ENCODE peak calls at places on chromosomes 4 and X, in five cellular contexts. B is astrocyte, L is ACHN, Z is frontal cortex, J is progenitor cell of endocrine pancreas. P is an unnamed sample.
A peak's percentile ranks its signal among the peaks of the same experiment; 100 is the strongest.

GRCh38 chrX:65451663-65452062 is 82.9 kb downstream of the LAS1L start:
- DNase-seq in B (no peak), L (peak; percentile 33), J (no peak), Z (no peak), P (peak; percentile 48)

GRCh38 chrX:42176790-42177189 is 253.4 kb upstream of the CASK start:
- DNase-seq in J (no peak), Z (no peak), B (no peak), L (no peak), P (no peak)

GRCh38 chrX:47143894-47144625 is 442 bp downstream of the NDUFB11 start:
- DNase-seq in Z (peak; percentile 51), L (peak; percentile 15), J (no peak), B (peak; percentile 8), P (no peak)

GRCh38 chrX:154596290-154596929 is 11.5 kb downstream of the CTAG1A start:
- DNase-seq in L (peak; percentile 54), B (peak; percentile 93), J (no peak), Z (no peak), P (peak; percentile 8)

GRCh38 chrX:22950278-22951266 is 49.2 kb upstream of the DDX53 start:
- DNase-seq in J (no peak), Z (no peak), L (peak; percentile 82), B (peak; percentile 91), P (peak; percentile 88)

GRCh38 chr4:148056879-148057278 is 325.0 kb downstream of the ARHGAP10 start:
- DNase-seq in Z (no peak), J (no peak), L (peak; percentile 25), B (peak; percentile 72), P (peak; percentile 63)

GRCh38 chr4:25779021-25779420 is 83.8 kb downstream of the SEL1L3 start:
- DNase-seq in J (no peak), L (no peak), B (peak; percentile 18), Z (no peak), P (peak; percentile 32)

GRCh38 chr4:87356832-87357526 is 34.0 kb downstream of the HSD17B11 start:
- DNase-seq in Z (no peak), L (no peak), J (no peak), B (no peak), P (no peak)

GRCh38 chr4:77082886-77083608 is 7.3 kb upstream of the CCNI start:
- DNase-seq in B (no peak), J (no peak), Z (no peak), L (no peak), P (no peak)

GRCh38 chr4:123415977-123416376 is 19.4 kb downstream of the SPRY1 start:
- DNase-seq in L (no peak), J (no peak), B (peak; percentile 76), Z (no peak), P (peak; percentile 48)

GRCh38 chrX:4708970-4709760 is 995.7 kb upstream of the PRKX start:
- DNase-seq in B (no peak), J (peak; percentile 49), L (no peak), Z (no peak), P (no peak)

GRCh38 chr4:25160714-25161598 is 707 bp upstream of the SEPSECS start:
- DNase-seq in B (no peak), Z (no peak), J (no peak), L (no peak), P (no peak)

GRCh38 chrX:86930419-86930818 is 587.2 kb upstream of the KLHL4 start:
- DNase-seq in L (no peak), B (no peak), J (no peak), Z (no peak), P (no peak)

GRCh38 chr4:158538176-158538575 is 16.5 kb downstream of the RXFP1 start:
- DNase-seq in L (no peak), Z (peak; percentile 6), B (peak; percentile 87), J (no peak), P (peak; percentile 60)

GRCh38 chr4:2649604-2650114 is 106.5 kb downstream of the TNIP2 start:
- DNase-seq in Z (no peak), B (no peak), L (no peak), J (no peak), P (no peak)

GRCh38 chr4:3513807-3514206 is 18.4 kb downstream of the LRPAP1 start:
- DNase-seq in B (no peak), L (no peak), Z (no peak), J (no peak), P (no peak)

GRCh38 chr4:47686294-47686872 is 151.5 kb downstream of the CORIN start:
- DNase-seq in Z (no peak), J (peak; percentile 22), B (no peak), L (peak; percentile 37), P (peak; percentile 31)

GRCh38 chr4:25654971-25655963 is at the start of gene SLC34A2:
- DNase-seq in B (no peak), J (peak; percentile 54), L (peak; percentile 50), Z (no peak), P (no peak)

GRCh38 chrX:40418413-40419195 is 162.2 kb upstream of the ATP6AP2 start:
- DNase-seq in B (peak; percentile 19), Z (no peak), L (peak; percentile 3), J (no peak), P (no peak)

GRCh38 chrX:101219116-101219839 is at the start of gene DRP2:
- DNase-seq in B (peak; percentile 52), L (no peak), Z (no peak), J (no peak), P (no peak)

GRCh38 chr4:99670409-99671073 is 12.9 kb upstream of the C4orf54 start:
- DNase-seq in B (no peak), L (no peak), Z (no peak), J (no peak), P (no peak)

GRCh38 chr4:173272987-173273386 is 61.2 kb downstream of the HMGB2 start:
- DNase-seq in L (no peak), J (no peak), B (peak; percentile 53), Z (no peak), P (no peak)

GRCh38 chr4:85925071-85925470 is 434.8 kb downstream of the MAPK10 start:
- DNase-seq in J (no peak), L (no peak), Z (no peak), B (no peak), P (no peak)

GRCh38 chr4:183561905-183562304 is 57.0 kb downstream of the ING2 start:
- DNase-seq in B (no peak), L (no peak), J (no peak), Z (no peak), P (no peak)

GRCh38 chr4:79645942-79646341 is 237.9 kb upstream of the GK2 start:
- DNase-seq in Z (no peak), L (no peak), J (no peak), B (no peak), P (no peak)

GRCh38 chrX:27186671-27187070 is 276.5 kb downstream of the PPP4R3C start:
- DNase-seq in Z (no peak), L (peak; percentile 8), B (no peak), J (no peak), P (peak; percentile 38)

GRCh38 chr4:74376888-74377483 is 12.0 kb downstream of the EREG start:
- DNase-seq in B (peak; percentile 41), Z (peak; percentile 41), L (peak; percentile 69), J (no peak), P (peak; percentile 46)